ENCODE peak calls at places on chromosomes 3 and 15, in five cellular contexts. Z is heart left ventricle, F is AG09309, Q is HEK293T, T is nephron progenitor cell. B is an unnamed sample.

GRCh38 chr15:99424978-99425665 is 140.7 kb upstream of the MEF2A start:
- DNase-seq in Z (peak; percentile 55), F (peak; percentile 29), Q (no peak), T (no peak), B (peak; percentile 50)

GRCh38 chr3:152109038-152109437 is 159.7 kb upstream of the MBNL1 start:
- DNase-seq in Z (no peak), F (no peak), Q (no peak), T (no peak), B (no peak)

GRCh38 chr3:183229177-183229576 is 23.9 kb upstream of the B3GNT5 start:
- DNase-seq in Z (no peak), F (no peak), Q (no peak), T (no peak), B (no peak)

GRCh38 chr3:19735111-19735510 is 198.9 kb downstream of the EFHB start:
- DNase-seq in Z (no peak), F (no peak), Q (no peak), T (no peak), B (no peak)

GRCh38 chr3:13771496-13771895 is 108.4 kb downstream of the WNT7A start:
- DNase-seq in Z (no peak), F (no peak), Q (no peak), T (no peak), B (no peak)

GRCh38 chr3:142087676-142088075 is 61.7 kb downstream of the TFDP2 start:
- DNase-seq in Z (no peak), F (peak; percentile 37), Q (no peak), T (no peak), B (peak; percentile 20)

GRCh38 chr3:123627673-123628670 is 43.1 kb upstream of the HACD2 start:
- DNase-seq in Z (peak; percentile 48), F (no peak), Q (no peak), T (no peak), B (no peak)

GRCh38 chr3:196237203-196237602 is 20.9 kb downstream of the SLC51A start:
- DNase-seq in Z (no peak), F (no peak), Q (no peak), T (no peak), B (no peak)

GRCh38 chr3:377158-377561 is 180.6 kb downstream of the CHL1 start:
- DNase-seq in Z (no peak), F (peak; percentile 8), Q (peak; percentile 12), T (peak; percentile 8), B (no peak)

GRCh38 chr3:120506828-120507774 is 56.3 kb upstream of the FSTL1 start:
- DNase-seq in Z (peak; percentile 40), F (no peak), Q (peak; percentile 40), T (peak; percentile 43), B (no peak)

GRCh38 chr3:101223016-101223415 is 97.4 kb downstream of the IMPG2 start:
- DNase-seq in Z (no peak), F (no peak), Q (no peak), T (no peak), B (no peak)

GRCh38 chr3:141797819-141798405 is 34.7 kb downstream of the GRK7 start:
- DNase-seq in Z (no peak), F (no peak), Q (no peak), T (no peak), B (no peak)

GRCh38 chr15:77981281-77982126 is 96.0 kb downstream of the TBC1D2B start:
- DNase-seq in Z (no peak), F (no peak), Q (no peak), T (no peak), B (no peak)

GRCh38 chr3:125374501-125374995 is 577 bp downstream of the ZNF148 start:
- DNase-seq in Z (peak; percentile 35), F (no peak), Q (peak; percentile 65), T (peak; percentile 54), B (no peak)

GRCh38 chr3:153144779-153145178 is 17.2 kb upstream of the RAP2B start:
- DNase-seq in Z (no peak), F (no peak), Q (no peak), T (no peak), B (no peak)

GRCh38 chr3:185685231-185686035 is 99.3 kb downstream of the SENP2 start:
- DNase-seq in Z (no peak), F (peak; percentile 1), Q (no peak), T (no peak), B (no peak)

GRCh38 chr3:117103645-117104044 is 394.1 kb downstream of the TUSC7 start:
- DNase-seq in Z (no peak), F (no peak), Q (no peak), T (no peak), B (no peak)

GRCh38 chr3:96022676-96023075 is 791.7 kb upstream of the EPHA6 start:
- DNase-seq in Z (no peak), F (no peak), Q (no peak), T (no peak), B (no peak)

GRCh38 chr15:75578206-75578947 is 738 bp downstream of the PTPN9 start:
- DNase-seq in Z (peak; percentile 34), F (no peak), Q (peak; percentile 40), T (peak; percentile 47), B (no peak)

GRCh38 chr3:127033786-127034185 is 50.9 kb downstream of the PLXNA1 start:
- DNase-seq in Z (no peak), F (no peak), Q (no peak), T (no peak), B (no peak)

GRCh38 chr15:86139828-86140227 is 60.2 kb downstream of the AGBL1 start:
- DNase-seq in Z (no peak), F (no peak), Q (peak; percentile 67), T (peak; percentile 43), B (no peak)

GRCh38 chr3:169171739-169172138 is 491.8 kb downstream of the MECOM start:
- DNase-seq in Z (no peak), F (no peak), Q (no peak), T (no peak), B (no peak)

GRCh38 chr3:190077646-190078045 is 43.1 kb downstream of the P3H2 start:
- DNase-seq in Z (no peak), F (no peak), Q (no peak), T (no peak), B (no peak)

GRCh38 chr15:96750361-96750760 is 419.9 kb downstream of the NR2F2 start:
- DNase-seq in Z (no peak), F (no peak), Q (no peak), T (no peak), B (no peak)

GRCh38 chr3:53436828-53437227 is 57.6 kb upstream of the CACNA1D start:
- DNase-seq in Z (no peak), F (no peak), Q (no peak), T (no peak), B (no peak)

GRCh38 chr3:158668506-158668905 is 3.9 kb downstream of the LXN start:
- DNase-seq in Z (no peak), F (peak; percentile 41), Q (no peak), T (no peak), B (no peak)

GRCh38 chr3:120622870-120623718 is 27.0 kb downstream of the NDUFB4 start:
- DNase-seq in Z (no peak), F (peak; percentile 48), Q (peak; percentile 40), T (peak; percentile 53), B (no peak)